ENCODE peak calls at places on chromosomes 11 and 22, in eight cellular contexts. One of them, this sample, is unnamed.

GRCh38 chr11:62508336-62509058 is 38.1 kb downstream of the AHNAK start:
- DNase-seq in nephron progenitor cell: peak
- DNase-seq in brain microvascular endothelial cell: peak
- DNase-seq in Calu3: peak
- DNase-seq in mucosa of descending colon: peak
- DNase-seq in neural crest cell: peak
- DNase-seq in pancreas: peak
- DNase-seq in heart right ventricle: peak
- DNase-seq in this sample: peak

GRCh38 chr11:66579017-66579606 is 10.7 kb upstream of the CTSF start:
- DNase-seq in nephron progenitor cell: peak
- DNase-seq in brain microvascular endothelial cell: peak
- DNase-seq in Calu3: peak
- DNase-seq in mucosa of descending colon: peak
- DNase-seq in neural crest cell: peak
- DNase-seq in pancreas: peak
- DNase-seq in heart right ventricle: peak
- DNase-seq in this sample: peak

GRCh38 chr22:50523458-50523805 is 2.0 kb downstream of the SCO2 start:
- DNase-seq in nephron progenitor cell: no peak
- DNase-seq in brain microvascular endothelial cell: no peak
- DNase-seq in Calu3: no peak
- DNase-seq in mucosa of descending colon: no peak
- DNase-seq in neural crest cell: no peak
- DNase-seq in pancreas: no peak
- DNase-seq in heart right ventricle: no peak
- DNase-seq in this sample: no peak

GRCh38 chr11:48141475-48142100 is 75.0 kb upstream of the OR4B1 start:
- DNase-seq in nephron progenitor cell: no peak
- DNase-seq in brain microvascular endothelial cell: no peak
- DNase-seq in Calu3: no peak
- DNase-seq in mucosa of descending colon: peak
- DNase-seq in neural crest cell: no peak
- DNase-seq in pancreas: no peak
- DNase-seq in heart right ventricle: no peak
- DNase-seq in this sample: no peak

GRCh38 chr11:40391679-40392078 is 1067.8 kb downstream of the LRRC4C start:
- DNase-seq in nephron progenitor cell: no peak
- DNase-seq in brain microvascular endothelial cell: no peak
- DNase-seq in Calu3: no peak
- DNase-seq in mucosa of descending colon: no peak
- DNase-seq in neural crest cell: no peak
- DNase-seq in pancreas: no peak
- DNase-seq in heart right ventricle: no peak
- DNase-seq in this sample: no peak

GRCh38 chr11:1748467-1749019 is 1.9 kb downstream of the IFITM10 start:
- DNase-seq in nephron progenitor cell: no peak
- DNase-seq in brain microvascular endothelial cell: no peak
- DNase-seq in Calu3: no peak
- DNase-seq in mucosa of descending colon: no peak
- DNase-seq in neural crest cell: no peak
- DNase-seq in pancreas: no peak
- DNase-seq in heart right ventricle: no peak
- DNase-seq in this sample: no peak

GRCh38 chr11:102438311-102439062 is 14.1 kb downstream of the TMEM123 start:
- DNase-seq in nephron progenitor cell: no peak
- DNase-seq in brain microvascular endothelial cell: peak
- DNase-seq in Calu3: no peak
- DNase-seq in mucosa of descending colon: no peak
- DNase-seq in neural crest cell: no peak
- DNase-seq in pancreas: no peak
- DNase-seq in heart right ventricle: no peak
- DNase-seq in this sample: peak

GRCh38 chr11:2540521-2541320 is 95.9 kb downstream of the KCNQ1 start:
- DNase-seq in nephron progenitor cell: no peak
- DNase-seq in brain microvascular endothelial cell: no peak
- DNase-seq in Calu3: no peak
- DNase-seq in mucosa of descending colon: no peak
- DNase-seq in neural crest cell: no peak
- DNase-seq in pancreas: no peak
- DNase-seq in heart right ventricle: no peak
- DNase-seq in this sample: peak

GRCh38 chr11:73135346-73136284 is 6.5 kb downstream of the FCHSD2 start:
- DNase-seq in nephron progenitor cell: no peak
- DNase-seq in brain microvascular endothelial cell: no peak
- DNase-seq in Calu3: no peak
- DNase-seq in mucosa of descending colon: no peak
- DNase-seq in neural crest cell: no peak
- DNase-seq in pancreas: no peak
- DNase-seq in heart right ventricle: no peak
- DNase-seq in this sample: no peak

GRCh38 chr11:118657238-118657637 is 22.2 kb downstream of the TREH start:
- DNase-seq in nephron progenitor cell: no peak
- DNase-seq in brain microvascular endothelial cell: no peak
- DNase-seq in Calu3: no peak
- DNase-seq in mucosa of descending colon: no peak
- DNase-seq in neural crest cell: no peak
- DNase-seq in pancreas: no peak
- DNase-seq in heart right ventricle: no peak
- DNase-seq in this sample: no peak

GRCh38 chr11:86582898-86583297 is 89.5 kb downstream of the ME3 start:
- DNase-seq in nephron progenitor cell: no peak
- DNase-seq in brain microvascular endothelial cell: no peak
- DNase-seq in Calu3: no peak
- DNase-seq in mucosa of descending colon: peak
- DNase-seq in neural crest cell: no peak
- DNase-seq in pancreas: no peak
- DNase-seq in heart right ventricle: no peak
- DNase-seq in this sample: no peak

GRCh38 chr22:46537946-46538815 is 761 bp upstream of the CELSR1 start:
- DNase-seq in nephron progenitor cell: peak
- DNase-seq in brain microvascular endothelial cell: peak
- DNase-seq in Calu3: peak
- DNase-seq in mucosa of descending colon: no peak
- DNase-seq in neural crest cell: peak
- DNase-seq in pancreas: no peak
- DNase-seq in heart right ventricle: no peak
- DNase-seq in this sample: peak

GRCh38 chr11:108897071-108897481 is 232.2 kb downstream of the DDX10 start:
- DNase-seq in nephron progenitor cell: no peak
- DNase-seq in brain microvascular endothelial cell: no peak
- DNase-seq in Calu3: peak
- DNase-seq in mucosa of descending colon: no peak
- DNase-seq in neural crest cell: no peak
- DNase-seq in pancreas: no peak
- DNase-seq in heart right ventricle: no peak
- DNase-seq in this sample: no peak

GRCh38 chr11:39365809-39366436 is 2093.5 kb downstream of the LRRC4C start:
- DNase-seq in nephron progenitor cell: no peak
- DNase-seq in brain microvascular endothelial cell: no peak
- DNase-seq in Calu3: no peak
- DNase-seq in mucosa of descending colon: no peak
- DNase-seq in neural crest cell: no peak
- DNase-seq in pancreas: no peak
- DNase-seq in heart right ventricle: no peak
- DNase-seq in this sample: no peak

GRCh38 chr11:114059278-114059983 is at the start of gene ZBTB16:
- DNase-seq in nephron progenitor cell: peak
- DNase-seq in brain microvascular endothelial cell: no peak
- DNase-seq in Calu3: no peak
- DNase-seq in mucosa of descending colon: peak
- DNase-seq in neural crest cell: peak
- DNase-seq in pancreas: peak
- DNase-seq in heart right ventricle: peak
- DNase-seq in this sample: peak

GRCh38 chr22:36350751-36351594 is 36.8 kb downstream of the MYH9 start:
- DNase-seq in nephron progenitor cell: no peak
- DNase-seq in brain microvascular endothelial cell: no peak
- DNase-seq in Calu3: no peak
- DNase-seq in mucosa of descending colon: no peak
- DNase-seq in neural crest cell: no peak
- DNase-seq in pancreas: peak
- DNase-seq in heart right ventricle: no peak
- DNase-seq in this sample: no peak
- TF ChIP-seq CTCF in nephron progenitor cell: no peak
- TF ChIP-seq CTCF in brain microvascular endothelial cell: peak
- TF ChIP-seq CTCF in Calu3: no peak
- TF ChIP-seq CTCF in mucosa of descending colon: no peak
- TF ChIP-seq CTCF in neural crest cell: peak
- TF ChIP-seq CTCF in pancreas: no peak
- TF ChIP-seq CTCF in heart right ventricle: no peak
- TF ChIP-seq CTCF in this sample: no peak

DNA sequence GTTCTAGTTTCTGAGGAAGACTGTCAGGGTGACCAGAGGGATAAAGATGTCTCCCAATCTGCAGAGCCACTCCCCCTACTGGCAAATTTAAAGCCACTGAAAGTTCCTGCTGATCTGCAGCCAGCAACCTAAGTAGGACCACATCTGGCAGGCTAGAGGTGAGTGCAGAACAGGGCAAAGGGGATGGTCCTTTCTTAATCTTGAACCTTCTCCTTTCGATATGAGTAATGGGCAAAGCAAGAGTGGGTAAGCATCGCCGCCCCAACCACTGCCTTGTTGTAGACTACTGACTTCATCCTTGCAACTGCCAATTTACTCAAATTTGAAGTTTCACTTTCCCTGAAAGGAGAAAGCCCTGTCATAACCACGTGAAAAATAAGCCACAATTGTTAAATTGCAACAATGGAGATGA is 30.7 kb downstream of the SCUBE2 start:
- DNase-seq in nephron progenitor cell: no peak
- DNase-seq in brain microvascular endothelial cell: no peak
- DNase-seq in Calu3: peak
- DNase-seq in mucosa of descending colon: no peak
- DNase-seq in neural crest cell: no peak
- DNase-seq in pancreas: no peak
- DNase-seq in heart right ventricle: no peak
- DNase-seq in this sample: no peak
- TF ChIP-seq CTCF in nephron progenitor cell: peak
- TF ChIP-seq CTCF in brain microvascular endothelial cell: peak
- TF ChIP-seq CTCF in Calu3: no peak
- TF ChIP-seq CTCF in mucosa of descending colon: no peak
- TF ChIP-seq CTCF in neural crest cell: no peak
- TF ChIP-seq CTCF in pancreas: no peak
- TF ChIP-seq CTCF in heart right ventricle: no peak
- TF ChIP-seq CTCF in this sample: no peak

DNA sequence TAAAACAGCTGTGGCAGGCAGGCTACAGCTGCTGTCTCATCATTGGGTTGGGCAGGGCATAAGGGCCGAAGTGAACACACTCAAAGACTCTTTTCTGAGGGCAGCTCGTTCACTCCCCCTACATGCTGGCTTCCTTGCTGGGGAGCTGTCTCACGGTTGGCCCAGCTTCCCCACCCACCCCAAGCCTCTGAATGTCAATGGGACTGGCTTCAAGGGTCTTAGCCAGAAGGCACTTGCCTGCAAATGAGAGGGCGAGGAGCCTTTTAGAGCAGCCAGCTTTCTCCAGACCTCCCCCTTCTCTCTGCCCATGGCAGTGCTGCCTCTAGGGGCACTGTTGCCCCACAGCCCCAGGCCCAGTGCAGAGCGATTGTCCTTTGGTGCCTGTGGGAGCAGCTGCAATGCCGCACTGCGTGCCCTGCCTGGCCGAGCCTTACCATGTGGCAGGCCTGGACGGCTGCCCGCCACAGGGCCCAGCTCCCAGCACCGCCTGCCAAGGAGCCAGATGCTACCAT is 94.7 kb upstream of the RASSF10 start:
- DNase-seq in nephron progenitor cell: peak
- DNase-seq in brain microvascular endothelial cell: no peak
- DNase-seq in Calu3: peak
- DNase-seq in mucosa of descending colon: no peak
- DNase-seq in neural crest cell: peak
- DNase-seq in pancreas: peak
- DNase-seq in heart right ventricle: peak
- DNase-seq in this sample: peak
- TF ChIP-seq CTCF in nephron progenitor cell: peak
- TF ChIP-seq CTCF in brain microvascular endothelial cell: peak
- TF ChIP-seq CTCF in Calu3: peak
- TF ChIP-seq CTCF in mucosa of descending colon: peak
- TF ChIP-seq CTCF in neural crest cell: peak
- TF ChIP-seq CTCF in pancreas: peak
- TF ChIP-seq CTCF in heart right ventricle: peak
- TF ChIP-seq CTCF in this sample: peak

GRCh38 chr11:7536102-7536501 is 22.3 kb downstream of the PPFIBP2 start:
- DNase-seq in nephron progenitor cell: peak
- DNase-seq in brain microvascular endothelial cell: no peak
- DNase-seq in Calu3: peak
- DNase-seq in mucosa of descending colon: peak
- DNase-seq in neural crest cell: no peak
- DNase-seq in pancreas: no peak
- DNase-seq in heart right ventricle: no peak
- DNase-seq in this sample: peak
- TF ChIP-seq CTCF in nephron progenitor cell: peak
- TF ChIP-seq CTCF in brain microvascular endothelial cell: peak
- TF ChIP-seq CTCF in Calu3: no peak
- TF ChIP-seq CTCF in mucosa of descending colon: peak
- TF ChIP-seq CTCF in neural crest cell: peak
- TF ChIP-seq CTCF in pancreas: no peak
- TF ChIP-seq CTCF in heart right ventricle: no peak
- TF ChIP-seq CTCF in this sample: peak

GRCh38 chr11:19669511-19669910 is 43.1 kb upstream of the NAV2 start:
- DNase-seq in nephron progenitor cell: no peak
- DNase-seq in brain microvascular endothelial cell: no peak
- DNase-seq in Calu3: no peak
- DNase-seq in mucosa of descending colon: no peak
- DNase-seq in neural crest cell: no peak
- DNase-seq in pancreas: no peak
- DNase-seq in heart right ventricle: no peak
- DNase-seq in this sample: no peak

GRCh38 chr11:19673924-19674390 is 38.7 kb upstream of the NAV2 start:
- DNase-seq in nephron progenitor cell: peak
- DNase-seq in brain microvascular endothelial cell: no peak
- DNase-seq in Calu3: no peak
- DNase-seq in mucosa of descending colon: peak
- DNase-seq in neural crest cell: no peak
- DNase-seq in pancreas: no peak
- DNase-seq in heart right ventricle: peak
- DNase-seq in this sample: peak

GRCh38 chr11:19666951-19667350 is 45.7 kb upstream of the NAV2 start:
- DNase-seq in nephron progenitor cell: no peak
- DNase-seq in brain microvascular endothelial cell: no peak
- DNase-seq in Calu3: no peak
- DNase-seq in mucosa of descending colon: no peak
- DNase-seq in neural crest cell: no peak
- DNase-seq in pancreas: no peak
- DNase-seq in heart right ventricle: no peak
- DNase-seq in this sample: no peak

GRCh38 chr11:19672591-19673206 is 39.9 kb upstream of the NAV2 start:
- DNase-seq in nephron progenitor cell: no peak
- DNase-seq in brain microvascular endothelial cell: no peak
- DNase-seq in Calu3: no peak
- DNase-seq in mucosa of descending colon: no peak
- DNase-seq in neural crest cell: no peak
- DNase-seq in pancreas: no peak
- DNase-seq in heart right ventricle: no peak
- DNase-seq in this sample: no peak

GRCh38 chr11:19670030-19670761 is 42.4 kb upstream of the NAV2 start:
- DNase-seq in nephron progenitor cell: no peak
- DNase-seq in brain microvascular endothelial cell: peak
- DNase-seq in Calu3: no peak
- DNase-seq in mucosa of descending colon: peak
- DNase-seq in neural crest cell: no peak
- DNase-seq in pancreas: no peak
- DNase-seq in heart right ventricle: no peak
- DNase-seq in this sample: no peak
- TF ChIP-seq CTCF in nephron progenitor cell: no peak
- TF ChIP-seq CTCF in brain microvascular endothelial cell: no peak
- TF ChIP-seq CTCF in Calu3: no peak
- TF ChIP-seq CTCF in mucosa of descending colon: no peak
- TF ChIP-seq CTCF in neural crest cell: no peak
- TF ChIP-seq CTCF in pancreas: no peak
- TF ChIP-seq CTCF in heart right ventricle: no peak
- TF ChIP-seq CTCF in this sample: no peak

This sample was measured in glutamatergic neuron.